ENCODE peak calls at places on chromosomes 3 and 15, in nine cellular contexts. One of them, this sample, is unnamed.

GRCh38 chr15:25248583-25249235 is 190.1 kb downstream of the UBE3A start:
- DNase-seq in progenitor cell of endocrine pancreas: peak
- DNase-seq in neural crest cell: no peak
- DNase-seq in cardiac fibroblast: no peak
- DNase-seq in type B pancreatic cell: peak
- DNase-seq in fibroblast of pulmonary artery: no peak
- DNase-seq in epithelial cell of esophagus: no peak
- DNase-seq in colonic mucosa: peak
- DNase-seq in fibroblast of mammary gland: no peak
- DNase-seq in this sample: no peak

GRCh38 chr15:58066042-58066867 is 744 bp upstream of the ALDH1A2 start:
- DNase-seq in progenitor cell of endocrine pancreas: peak
- DNase-seq in neural crest cell: peak
- DNase-seq in cardiac fibroblast: peak
- DNase-seq in type B pancreatic cell: peak
- DNase-seq in fibroblast of pulmonary artery: peak
- DNase-seq in epithelial cell of esophagus: peak
- DNase-seq in colonic mucosa: peak
- DNase-seq in fibroblast of mammary gland: peak
- DNase-seq in this sample: peak

GRCh38 chr15:34085746-34086145 is 15.9 kb downstream of the EMC7 start:
- DNase-seq in progenitor cell of endocrine pancreas: no peak
- DNase-seq in neural crest cell: no peak
- DNase-seq in cardiac fibroblast: no peak
- DNase-seq in type B pancreatic cell: no peak
- DNase-seq in fibroblast of pulmonary artery: no peak
- DNase-seq in epithelial cell of esophagus: no peak
- DNase-seq in colonic mucosa: no peak
- DNase-seq in fibroblast of mammary gland: peak
- DNase-seq in this sample: no peak

GRCh38 chr3:120496278-120496975 is 45.6 kb upstream of the FSTL1 start:
- DNase-seq in progenitor cell of endocrine pancreas: no peak
- DNase-seq in neural crest cell: no peak
- DNase-seq in cardiac fibroblast: peak
- DNase-seq in type B pancreatic cell: no peak
- DNase-seq in fibroblast of pulmonary artery: peak
- DNase-seq in epithelial cell of esophagus: peak
- DNase-seq in colonic mucosa: no peak
- DNase-seq in fibroblast of mammary gland: peak
- DNase-seq in this sample: peak

GRCh38 chr3:79973917-79974595 is 206.3 kb upstream of the ROBO1 start:
- DNase-seq in progenitor cell of endocrine pancreas: no peak
- DNase-seq in neural crest cell: no peak
- DNase-seq in cardiac fibroblast: peak
- DNase-seq in type B pancreatic cell: no peak
- DNase-seq in fibroblast of pulmonary artery: peak
- DNase-seq in epithelial cell of esophagus: peak
- DNase-seq in colonic mucosa: no peak
- DNase-seq in fibroblast of mammary gland: no peak
- DNase-seq in this sample: no peak

GRCh38 chr3:50441818-50442217 is 61.6 kb downstream of the CACNA2D2 start:
- DNase-seq in progenitor cell of endocrine pancreas: no peak
- DNase-seq in neural crest cell: no peak
- DNase-seq in cardiac fibroblast: no peak
- DNase-seq in type B pancreatic cell: no peak
- DNase-seq in fibroblast of pulmonary artery: no peak
- DNase-seq in epithelial cell of esophagus: no peak
- DNase-seq in colonic mucosa: no peak
- DNase-seq in fibroblast of mammary gland: no peak
- DNase-seq in this sample: no peak

GRCh38 chr3:112555535-112556170 is 6.1 kb downstream of the ATG3 start:
- DNase-seq in progenitor cell of endocrine pancreas: no peak
- DNase-seq in neural crest cell: no peak
- DNase-seq in cardiac fibroblast: no peak
- DNase-seq in type B pancreatic cell: no peak
- DNase-seq in fibroblast of pulmonary artery: peak
- DNase-seq in epithelial cell of esophagus: no peak
- DNase-seq in colonic mucosa: no peak
- DNase-seq in fibroblast of mammary gland: no peak
- DNase-seq in this sample: peak

GRCh38 chr3:86985427-86985826 is 5.5 kb downstream of the VGLL3 start:
- DNase-seq in progenitor cell of endocrine pancreas: no peak
- DNase-seq in neural crest cell: no peak
- DNase-seq in cardiac fibroblast: no peak
- DNase-seq in type B pancreatic cell: no peak
- DNase-seq in fibroblast of pulmonary artery: no peak
- DNase-seq in epithelial cell of esophagus: no peak
- DNase-seq in colonic mucosa: no peak
- DNase-seq in fibroblast of mammary gland: no peak
- DNase-seq in this sample: no peak

GRCh38 chr3:176919836-176920760 is 277.2 kb downstream of the TBL1XR1 start:
- DNase-seq in progenitor cell of endocrine pancreas: no peak
- DNase-seq in neural crest cell: no peak
- DNase-seq in cardiac fibroblast: peak
- DNase-seq in type B pancreatic cell: no peak
- DNase-seq in fibroblast of pulmonary artery: peak
- DNase-seq in epithelial cell of esophagus: peak
- DNase-seq in colonic mucosa: no peak
- DNase-seq in fibroblast of mammary gland: peak
- DNase-seq in this sample: no peak

GRCh38 chr15:39511000-39511914 is 69.6 kb upstream of the THBS1 start:
- DNase-seq in progenitor cell of endocrine pancreas: no peak
- DNase-seq in neural crest cell: no peak
- DNase-seq in cardiac fibroblast: peak
- DNase-seq in type B pancreatic cell: no peak
- DNase-seq in fibroblast of pulmonary artery: peak
- DNase-seq in epithelial cell of esophagus: peak
- DNase-seq in colonic mucosa: no peak
- DNase-seq in fibroblast of mammary gland: peak
- DNase-seq in this sample: peak

GRCh38 chr15:30990036-30990435 is 1.4 kb downstream of the MTMR10 start:
- DNase-seq in progenitor cell of endocrine pancreas: no peak
- DNase-seq in neural crest cell: no peak
- DNase-seq in cardiac fibroblast: no peak
- DNase-seq in type B pancreatic cell: no peak
- DNase-seq in fibroblast of pulmonary artery: no peak
- DNase-seq in epithelial cell of esophagus: no peak
- DNase-seq in colonic mucosa: no peak
- DNase-seq in fibroblast of mammary gland: peak
- DNase-seq in this sample: no peak

GRCh38 chr15:59473226-59473625 is 35.2 kb downstream of the FAM81A start:
- DNase-seq in progenitor cell of endocrine pancreas: no peak
- DNase-seq in neural crest cell: no peak
- DNase-seq in cardiac fibroblast: peak
- DNase-seq in type B pancreatic cell: no peak
- DNase-seq in fibroblast of pulmonary artery: peak
- DNase-seq in epithelial cell of esophagus: no peak
- DNase-seq in colonic mucosa: no peak
- DNase-seq in fibroblast of mammary gland: no peak
- DNase-seq in this sample: no peak

GRCh38 chr3:168472811-168473210 is 377.1 kb upstream of the GOLIM4 start:
- DNase-seq in progenitor cell of endocrine pancreas: no peak
- DNase-seq in neural crest cell: no peak
- DNase-seq in cardiac fibroblast: no peak
- DNase-seq in type B pancreatic cell: no peak
- DNase-seq in fibroblast of pulmonary artery: no peak
- DNase-seq in epithelial cell of esophagus: no peak
- DNase-seq in colonic mucosa: no peak
- DNase-seq in fibroblast of mammary gland: no peak
- DNase-seq in this sample: no peak

GRCh38 chr3:54294214-54294613 is 171.9 kb downstream of the CACNA2D3 start:
- DNase-seq in progenitor cell of endocrine pancreas: no peak
- DNase-seq in neural crest cell: no peak
- DNase-seq in cardiac fibroblast: no peak
- DNase-seq in type B pancreatic cell: no peak
- DNase-seq in fibroblast of pulmonary artery: no peak
- DNase-seq in epithelial cell of esophagus: no peak
- DNase-seq in colonic mucosa: no peak
- DNase-seq in fibroblast of mammary gland: no peak
- DNase-seq in this sample: no peak

GRCh38 chr3:31132132-31132769 is 237.8 kb upstream of the GADL1 start:
- DNase-seq in progenitor cell of endocrine pancreas: no peak
- DNase-seq in neural crest cell: no peak
- DNase-seq in cardiac fibroblast: peak
- DNase-seq in type B pancreatic cell: no peak
- DNase-seq in fibroblast of pulmonary artery: peak
- DNase-seq in epithelial cell of esophagus: peak
- DNase-seq in colonic mucosa: no peak
- DNase-seq in fibroblast of mammary gland: peak
- DNase-seq in this sample: no peak

GRCh38 chr3:29283739-29284138 is 2.9 kb downstream of the RBMS3 start:
- DNase-seq in progenitor cell of endocrine pancreas: no peak
- DNase-seq in neural crest cell: no peak
- DNase-seq in cardiac fibroblast: peak
- DNase-seq in type B pancreatic cell: no peak
- DNase-seq in fibroblast of pulmonary artery: peak
- DNase-seq in epithelial cell of esophagus: no peak
- DNase-seq in colonic mucosa: no peak
- DNase-seq in fibroblast of mammary gland: no peak
- DNase-seq in this sample: no peak

GRCh38 chr15:99143655-99144610 is 39.1 kb downstream of the SYNM start:
- DNase-seq in progenitor cell of endocrine pancreas: no peak
- DNase-seq in neural crest cell: no peak
- DNase-seq in cardiac fibroblast: peak
- DNase-seq in type B pancreatic cell: no peak
- DNase-seq in fibroblast of pulmonary artery: peak
- DNase-seq in epithelial cell of esophagus: peak
- DNase-seq in colonic mucosa: peak
- DNase-seq in fibroblast of mammary gland: peak
- DNase-seq in this sample: peak

GRCh38 chr15:36080759-36081158 is 498.7 kb upstream of the CDIN1 start:
- DNase-seq in progenitor cell of endocrine pancreas: no peak
- DNase-seq in neural crest cell: no peak
- DNase-seq in cardiac fibroblast: no peak
- DNase-seq in type B pancreatic cell: no peak
- DNase-seq in fibroblast of pulmonary artery: no peak
- DNase-seq in epithelial cell of esophagus: no peak
- DNase-seq in colonic mucosa: no peak
- DNase-seq in fibroblast of mammary gland: no peak
- DNase-seq in this sample: no peak

GRCh38 chr15:65102912-65103311 is 12.1 kb downstream of the UBAP1L start:
- DNase-seq in progenitor cell of endocrine pancreas: no peak
- DNase-seq in neural crest cell: no peak
- DNase-seq in cardiac fibroblast: no peak
- DNase-seq in type B pancreatic cell: no peak
- DNase-seq in fibroblast of pulmonary artery: no peak
- DNase-seq in epithelial cell of esophagus: no peak
- DNase-seq in colonic mucosa: no peak
- DNase-seq in fibroblast of mammary gland: no peak
- DNase-seq in this sample: no peak

GRCh38 chr15:83108266-83109219 is 1.1 kb downstream of the TM6SF1 start:
- DNase-seq in progenitor cell of endocrine pancreas: no peak
- DNase-seq in neural crest cell: no peak
- DNase-seq in cardiac fibroblast: peak
- DNase-seq in type B pancreatic cell: no peak
- DNase-seq in fibroblast of pulmonary artery: peak
- DNase-seq in epithelial cell of esophagus: peak
- DNase-seq in colonic mucosa: peak
- DNase-seq in fibroblast of mammary gland: no peak
- DNase-seq in this sample: no peak

GRCh38 chr15:78432664-78433063 is 5.4 kb upstream of the IREB2 start:
- DNase-seq in progenitor cell of endocrine pancreas: no peak
- DNase-seq in neural crest cell: no peak
- DNase-seq in cardiac fibroblast: no peak
- DNase-seq in type B pancreatic cell: no peak
- DNase-seq in fibroblast of pulmonary artery: no peak
- DNase-seq in epithelial cell of esophagus: no peak
- DNase-seq in colonic mucosa: no peak
- DNase-seq in fibroblast of mammary gland: no peak
- DNase-seq in this sample: no peak

GRCh38 chr3:39000008-39000450 is 51.7 kb downstream of the SCN11A start:
- DNase-seq in progenitor cell of endocrine pancreas: no peak
- DNase-seq in neural crest cell: no peak
- DNase-seq in cardiac fibroblast: peak
- DNase-seq in type B pancreatic cell: no peak
- DNase-seq in fibroblast of pulmonary artery: peak
- DNase-seq in epithelial cell of esophagus: peak
- DNase-seq in colonic mucosa: no peak
- DNase-seq in fibroblast of mammary gland: peak
- DNase-seq in this sample: peak
- TF ChIP-seq CTCF in progenitor cell of endocrine pancreas: peak
- TF ChIP-seq CTCF in neural crest cell: peak
- TF ChIP-seq CTCF in cardiac fibroblast: peak
- TF ChIP-seq CTCF in type B pancreatic cell: peak
- TF ChIP-seq CTCF in fibroblast of pulmonary artery: peak
- TF ChIP-seq CTCF in epithelial cell of esophagus: peak
- TF ChIP-seq CTCF in colonic mucosa: peak
- TF ChIP-seq CTCF in fibroblast of mammary gland: peak
- TF ChIP-seq CTCF in this sample: peak

GRCh38 chr15:93180128-93180527 is 91.1 kb upstream of the RGMA start:
- DNase-seq in progenitor cell of endocrine pancreas: no peak
- DNase-seq in neural crest cell: no peak
- DNase-seq in cardiac fibroblast: no peak
- DNase-seq in type B pancreatic cell: no peak
- DNase-seq in fibroblast of pulmonary artery: no peak
- DNase-seq in epithelial cell of esophagus: no peak
- DNase-seq in colonic mucosa: no peak
- DNase-seq in fibroblast of mammary gland: no peak
- DNase-seq in this sample: no peak
- TF ChIP-seq CTCF in progenitor cell of endocrine pancreas: no peak
- TF ChIP-seq CTCF in neural crest cell: no peak
- TF ChIP-seq CTCF in cardiac fibroblast: no peak
- TF ChIP-seq CTCF in type B pancreatic cell: no peak
- TF ChIP-seq CTCF in fibroblast of pulmonary artery: no peak
- TF ChIP-seq CTCF in epithelial cell of esophagus: no peak
- TF ChIP-seq CTCF in colonic mucosa: no peak
- TF ChIP-seq CTCF in fibroblast of mammary gland: no peak
- TF ChIP-seq CTCF in this sample: no peak

DNA sequence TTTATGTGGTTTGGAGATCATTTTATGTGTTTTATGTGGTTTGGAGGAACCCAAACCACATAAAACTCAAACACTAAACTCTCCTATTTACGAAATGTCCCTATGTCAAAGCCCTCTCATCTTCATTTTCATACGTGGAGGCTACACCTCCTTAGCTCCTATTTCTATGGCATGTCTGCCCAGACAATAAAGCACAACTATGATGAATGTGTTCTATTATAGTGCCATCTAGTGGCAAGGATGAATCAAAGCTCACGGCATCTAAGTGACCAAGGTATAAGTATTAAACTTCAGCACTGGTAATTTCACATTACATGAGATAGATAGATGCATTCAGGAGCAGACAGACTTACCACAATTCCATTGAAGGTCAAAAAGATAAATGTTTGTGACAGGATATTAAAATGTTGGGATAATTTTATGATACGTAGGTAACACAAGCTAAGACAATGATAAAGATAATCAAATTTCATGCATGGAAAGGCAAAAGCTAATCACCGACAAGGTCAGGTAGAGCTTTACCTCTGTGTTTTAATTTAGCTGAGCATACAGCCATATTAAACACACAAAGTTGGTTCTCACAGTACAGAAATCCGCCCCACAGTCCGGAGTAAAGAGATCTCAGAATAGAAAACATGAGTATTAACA is 130.6 kb upstream of the FHIT start:
- DNase-seq in progenitor cell of endocrine pancreas: no peak
- DNase-seq in neural crest cell: no peak
- DNase-seq in cardiac fibroblast: peak
- DNase-seq in type B pancreatic cell: no peak
- DNase-seq in fibroblast of pulmonary artery: peak
- DNase-seq in epithelial cell of esophagus: peak
- DNase-seq in colonic mucosa: no peak
- DNase-seq in fibroblast of mammary gland: peak
- DNase-seq in this sample: no peak
- TF ChIP-seq CTCF in progenitor cell of endocrine pancreas: peak
- TF ChIP-seq CTCF in neural crest cell: peak
- TF ChIP-seq CTCF in cardiac fibroblast: peak
- TF ChIP-seq CTCF in type B pancreatic cell: peak
- TF ChIP-seq CTCF in fibroblast of pulmonary artery: peak
- TF ChIP-seq CTCF in epithelial cell of esophagus: peak
- TF ChIP-seq CTCF in colonic mucosa: peak
- TF ChIP-seq CTCF in fibroblast of mammary gland: peak
- TF ChIP-seq CTCF in this sample: peak

GRCh38 chr3:139629033-139629432 is 48.7 kb downstream of the NMNAT3 start:
- DNase-seq in progenitor cell of endocrine pancreas: no peak
- DNase-seq in neural crest cell: no peak
- DNase-seq in cardiac fibroblast: peak
- DNase-seq in type B pancreatic cell: no peak
- DNase-seq in fibroblast of pulmonary artery: peak
- DNase-seq in epithelial cell of esophagus: peak
- DNase-seq in colonic mucosa: no peak
- DNase-seq in fibroblast of mammary gland: peak
- DNase-seq in this sample: no peak
- TF ChIP-seq CTCF in progenitor cell of endocrine pancreas: peak
- TF ChIP-seq CTCF in neural crest cell: peak
- TF ChIP-seq CTCF in cardiac fibroblast: no peak
- TF ChIP-seq CTCF in type B pancreatic cell: peak
- TF ChIP-seq CTCF in fibroblast of pulmonary artery: peak
- TF ChIP-seq CTCF in epithelial cell of esophagus: peak
- TF ChIP-seq CTCF in colonic mucosa: peak
- TF ChIP-seq CTCF in fibroblast of mammary gland: peak
- TF ChIP-seq CTCF in this sample: peak

This sample was measured in AG09319.